ENCODE peak calls at places on chromosome 4, in four cellular contexts. O is HepG2, G is mammary epithelial cell, E is Peyer's patch. B is an unnamed sample.

GRCh38 chr4:88843067-88843723 is 145.6 kb upstream of the NAP1L5 start:
- DNase-seq in O (no peak), G (no peak), E (no peak), B (no peak)

GRCh38 chr4:53763813-53764597 is 172.7 kb upstream of the LNX1 start:
- DNase-seq in O (no peak), G (peak; percentile 19), E (no peak), B (peak; percentile 91)

GRCh38 chr4:73776363-73776762 is 36.0 kb downstream of the CXCL8 start:
- DNase-seq in O (peak; percentile 16), G (peak; percentile 77), E (no peak), B (peak; percentile 70)

GRCh38 chr4:7813674-7814073 is 126.0 kb downstream of the AFAP1 start:
- DNase-seq in O (peak; percentile 24), G (peak; percentile 47), E (no peak), B (peak; percentile 52)

GRCh38 chr4:106287353-106287969 is 28.5 kb downstream of the TBCK start:
- DNase-seq in O (peak; percentile 97), G (peak; percentile 82), E (no peak), B (peak; percentile 92)

GRCh38 chr4:88791274-88791673 is 93.6 kb upstream of the NAP1L5 start:
- DNase-seq in O (peak; percentile 14), G (peak; percentile 42), E (no peak), B (peak; percentile 51)

GRCh38 chr4:2930135-2930805 is 32.9 kb downstream of the NOP14 start:
- DNase-seq in O (peak; percentile 53), G (no peak), E (no peak), B (no peak)

GRCh38 chr4:152209772-152210493 is 326.0 kb downstream of the FBXW7 start:
- DNase-seq in O (no peak), G (no peak), E (no peak), B (peak; percentile 4)

GRCh38 chr4:54568184-54568583 is 89.6 kb upstream of the KIT start:
- DNase-seq in O (no peak), G (peak; percentile 67), E (no peak), B (peak; percentile 91)

GRCh38 chr4:38870098-38870850 is 2.7 kb downstream of the FAM114A1 start:
- DNase-seq in O (no peak), G (no peak), E (no peak), B (peak; percentile 79)
- H3K4me3 ChIP-seq in O (no peak overlapping the region), G (no peak overlapping the region), E (no peak overlapping the region), B (peak overlapping the region; percentile 15)

GRCh38 chr4:166172619-166173018 is 299.6 kb downstream of the TLL1 start:
- DNase-seq in O (no peak), G (no peak), E (no peak), B (no peak)

GRCh38 chr4:166165829-166166420 is 292.9 kb downstream of the TLL1 start:
- DNase-seq in O (peak; percentile 73), G (peak; percentile 59), E (no peak), B (peak; percentile 67)

GRCh38 chr4:166174717-166175510 is 301.9 kb downstream of the TLL1 start:
- DNase-seq in O (no peak), G (peak; percentile 37), E (no peak), B (no peak)

DNA sequence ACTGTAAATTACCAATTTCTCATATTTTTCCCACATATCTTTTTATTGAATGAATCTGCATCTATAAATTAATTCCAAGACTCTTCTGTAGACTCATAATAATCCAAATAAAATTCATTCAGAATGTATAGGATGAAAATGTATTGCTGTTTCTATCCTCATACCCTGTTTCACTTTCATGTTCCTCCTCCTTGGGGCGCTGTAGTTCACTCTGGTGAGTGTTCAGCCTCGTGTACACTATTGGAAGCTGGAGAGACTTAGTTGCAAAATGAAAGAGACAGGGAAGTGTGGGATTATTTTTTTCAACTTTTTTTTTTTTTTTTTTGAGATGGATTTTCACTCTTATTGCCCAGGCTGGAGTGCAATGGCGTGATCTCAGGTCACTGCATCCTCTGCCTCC is 296.1 kb downstream of the TLL1 start:
- DNase-seq in O (peak; percentile 4), G (peak; percentile 23), E (no peak), B (no peak)
- TF ChIP-seq CTCF in O (peak; percentile 17), G (peak; percentile 63), E (no peak), B (peak; percentile 17)

GRCh38 chr4:38802561-38803355 is 1.8 kb downstream of the TLR1 start:
- DNase-seq in O (no peak), G (no peak), E (no peak), B (no peak)

GRCh38 chr4:38803833-38804653 is 548 bp downstream of the TLR1 start:
- DNase-seq in O (no peak), G (no peak), E (no peak), B (peak; percentile 31)

GRCh38 chr4:38804654-38805295 is at the start of gene TLR1:
- DNase-seq in O (peak; percentile 25), G (peak; percentile 43), E (no peak), B (peak; percentile 68)

GRCh38 chr4:38800956-38801450 is 3.6 kb downstream of the TLR1 start:
- DNase-seq in O (no peak), G (no peak), E (no peak), B (no peak)

GRCh38 chr4:38805530-38806145 is 1.0 kb upstream of the TLR1 start:
- DNase-seq in O (no peak), G (no peak), E (peak; percentile 70), B (no peak)
- H3K4me3 ChIP-seq in O (no peak overlapping the region), G (no peak overlapping the region), E (peak overlapping the region; percentile 12), B (no peak overlapping the region)

DNA sequence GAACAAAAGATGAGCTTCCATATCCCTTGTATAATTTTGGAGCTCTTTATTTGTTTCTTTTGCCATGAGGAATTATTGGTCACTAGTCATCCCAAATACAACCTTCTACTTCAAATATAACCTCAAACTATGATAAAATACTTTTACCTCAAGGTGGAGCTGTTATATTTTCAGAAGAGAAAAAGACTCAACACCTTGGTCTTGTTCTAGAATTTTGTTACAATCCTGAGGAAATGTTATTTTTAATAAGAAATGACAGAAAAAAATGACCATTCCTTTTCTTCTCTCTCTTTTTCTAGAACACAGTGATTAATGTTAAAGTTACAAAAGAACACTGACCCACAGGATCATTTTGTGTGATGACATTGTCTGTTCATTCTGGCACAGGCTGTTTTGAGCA is 159.5 kb upstream of the CTSO start:
- DNase-seq in O (no peak), G (peak; percentile 4), E (no peak), B (no peak)
- TF ChIP-seq CTCF in O (no peak), G (peak; percentile 32), E (no peak), B (no peak)

GRCh38 chr4:83112239-83112638 is 2.3 kb downstream of the PLAC8 start:
- DNase-seq in O (peak; percentile 12), G (no peak), E (peak; percentile 77), B (no peak)
- H3K4me3 ChIP-seq in O (peak overlapping the region; percentile 83), G (no peak overlapping the region), E (peak overlapping the region; percentile 46), B (no peak overlapping the region)

B was measured in AG10803.